ENCODE peak calls at places on chromosomes 12 and 14, in seven cellular contexts. L is heart right ventricle, C is A549, B is small intestine, V is SK-N-SH, Z is cardiac muscle cell, J is NT2/D1. T is an unnamed sample.

GRCh38 chr12:69688496-69689427 is 10.3 kb downstream of the BEST3 start:
- DNase-seq in L (peak; percentile 57), C (peak; percentile 91), B (peak; percentile 78), V (peak; percentile 23), Z (peak; percentile 91), J (peak; percentile 69), T (peak; percentile 75)

GRCh38 chr12:81811778-81812125 is 52.6 kb upstream of the PPFIA2 start:
- DNase-seq in L (no peak), C (no peak), B (no peak), V (no peak), Z (peak; percentile 2), J (no peak), T (no peak)

GRCh38 chr12:43893670-43894069 is 57.8 kb downstream of the TMEM117 start:
- DNase-seq in L (no peak), C (no peak), B (no peak), V (no peak), Z (no peak), J (no peak), T (no peak)

GRCh38 chr14:43449291-43449690 is 1057.8 kb downstream of the FSCB start:
- DNase-seq in L (no peak), C (no peak), B (no peak), V (no peak), Z (peak; percentile 3), J (no peak), T (no peak)

GRCh38 chr12:67811437-67812361 is 163.2 kb downstream of the DYRK2 start:
- DNase-seq in L (no peak), C (peak; percentile 45), B (no peak), V (no peak), Z (peak; percentile 37), J (no peak), T (no peak)

GRCh38 chr14:23434488-23435219 is 806 bp downstream of the MYH7 start:
- DNase-seq in L (peak; percentile 3), C (no peak), B (no peak), V (no peak), Z (no peak), J (no peak), T (no peak)

GRCh38 chr12:124301084-124301654 is 6.3 kb downstream of the RFLNA start:
- DNase-seq in L (no peak), C (no peak), B (no peak), V (no peak), Z (no peak), J (no peak), T (no peak)

GRCh38 chr12:111441107-111441928 is 35.6 kb downstream of the SH2B3 start:
- DNase-seq in L (no peak), C (no peak), B (no peak), V (no peak), Z (no peak), J (no peak), T (no peak)

GRCh38 chr14:104515811-104516780 is 63.5 kb upstream of the C14orf180 start:
- DNase-seq in L (no peak), C (no peak), B (no peak), V (no peak), Z (no peak), J (no peak), T (no peak)

GRCh38 chr14:102878174-102878969 is 44.1 kb upstream of the AMN start:
- DNase-seq in L (no peak), C (peak; percentile 10), B (peak; percentile 27), V (no peak), Z (no peak), J (no peak), T (no peak)

GRCh38 chr14:23284654-23285529 is 1.0 kb downstream of the HOMEZ start:
- DNase-seq in L (no peak), C (no peak), B (peak; percentile 59), V (no peak), Z (peak; percentile 25), J (no peak), T (no peak)

GRCh38 chr14:81471062-81471461 is 62.6 kb downstream of the SEL1L start:
- DNase-seq in L (no peak), C (no peak), B (no peak), V (no peak), Z (no peak), J (no peak), T (no peak)

GRCh38 chr14:85257287-85257686 is 272.7 kb upstream of the FLRT2 start:
- DNase-seq in L (no peak), C (no peak), B (no peak), V (no peak), Z (no peak), J (no peak), T (no peak)

GRCh38 chr12:57632369-57632897 is 568 bp downstream of the B4GALNT1 start:
- DNase-seq in L (no peak), C (peak; percentile 43), B (no peak), V (peak; percentile 84), Z (no peak), J (no peak), T (peak; percentile 88)

GRCh38 chr12:68267892-68268396 is 14.5 kb upstream of the IL22 start:
- DNase-seq in L (no peak), C (no peak), B (no peak), V (no peak), Z (peak; percentile 93), J (no peak), T (no peak)

GRCh38 chr14:97791906-97792305 is 994.7 kb downstream of the VRK1 start:
- DNase-seq in L (no peak), C (no peak), B (no peak), V (no peak), Z (no peak), J (no peak), T (no peak)

GRCh38 chr12:29505078-29505477 is 7.6 kb upstream of the OVCH1 start:
- DNase-seq in L (no peak), C (no peak), B (no peak), V (no peak), Z (no peak), J (no peak), T (no peak)

GRCh38 chr12:112162261-112162790 is 37.0 kb downstream of the TRAFD1 start:
- DNase-seq in L (no peak), C (no peak), B (no peak), V (no peak), Z (no peak), J (no peak), T (no peak)

GRCh38 chr14:76828339-76829015 is 2.3 kb downstream of the LRRC74A start:
- DNase-seq in L (no peak), C (no peak), B (no peak), V (no peak), Z (peak; percentile 38), J (no peak), T (no peak)

GRCh38 chr12:115872919-115873357 is 404.6 kb downstream of the MED13L start:
- DNase-seq in L (no peak), C (peak; percentile 41), B (peak; percentile 75), V (no peak), Z (no peak), J (peak; percentile 38), T (peak; percentile 46)

GRCh38 chr12:104057771-104058197 is 6.5 kb upstream of the HCFC2 start:
- DNase-seq in L (no peak), C (peak; percentile 36), B (peak; percentile 24), V (peak; percentile 40), Z (peak; percentile 43), J (no peak), T (no peak)

GRCh38 chr12:79690606-79691298 is at the start of gene PAWR:
- DNase-seq in L (peak; percentile 48), C (peak; percentile 89), B (peak; percentile 88), V (peak; percentile 67), Z (peak; percentile 76), J (peak; percentile 78), T (peak; percentile 80)

GRCh38 chr14:95922080-95922479 is 45.4 kb downstream of the TUNAR start:
- DNase-seq in L (no peak), C (no peak), B (no peak), V (no peak), Z (no peak), J (no peak), T (no peak)

GRCh38 chr12:64627781-64628180 is 17.5 kb downstream of the RASSF3 start:
- DNase-seq in L (no peak), C (peak; percentile 13), B (no peak), V (no peak), Z (peak; percentile 79), J (no peak), T (no peak)

GRCh38 chr12:52413202-52413601 is 7.1 kb upstream of the KRT82 start:
- DNase-seq in L (no peak), C (no peak), B (no peak), V (no peak), Z (no peak), J (no peak), T (no peak)

GRCh38 chr12:133120385-133121191 is 9.5 kb downstream of the ZNF891 start:
- DNase-seq in L (no peak), C (peak; percentile 37), B (no peak), V (no peak), Z (no peak), J (no peak), T (no peak)

GRCh38 chr12:42477931-42478330 is 111.6 kb downstream of the PRICKLE1 start:
- DNase-seq in L (no peak), C (no peak), B (no peak), V (no peak), Z (no peak), J (no peak), T (no peak)

GRCh38 chr12:14836336-14837210 is 6.8 kb downstream of the ART4 start:
- DNase-seq in L (no peak), C (peak; percentile 86), B (no peak), V (no peak), Z (peak; percentile 92), J (no peak), T (no peak)
- H3K4me3 ChIP-seq in L (no peak overlapping the region), C (peak overlapping the region; percentile 17), B (no peak overlapping the region), V (peak overlapping the region; percentile 42), Z (no peak overlapping the region), J (no peak overlapping the region), T (no peak overlapping the region)

DNA sequence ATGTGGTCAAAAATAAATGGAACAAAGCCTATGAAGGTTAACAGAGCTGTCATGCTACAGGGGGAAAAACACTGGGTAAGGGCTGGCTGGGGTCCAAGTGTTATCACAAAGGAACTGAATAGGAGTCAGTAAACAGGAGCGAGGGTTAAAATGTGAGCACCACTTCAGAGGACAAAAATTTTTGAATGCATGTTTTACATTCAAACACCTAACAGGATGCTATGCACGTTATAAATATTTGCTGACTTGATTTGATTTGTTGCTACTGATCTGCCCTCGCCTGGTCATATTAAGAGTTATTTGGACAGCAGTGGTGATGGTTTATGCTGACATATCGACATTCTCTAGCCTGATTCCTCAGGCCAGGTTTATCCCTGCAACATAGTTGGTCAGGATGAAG is 7.4 kb upstream of the KTN1 start:
- DNase-seq in L (peak; percentile 55), C (no peak), B (no peak), V (peak; percentile 41), Z (peak; percentile 43), J (no peak), T (no peak)
- H3K4me1 ChIP-seq in L (no peaks in the 10 kb centered on the region), C (peaks cover 5% of the 10 kb centered on the region), B (no peaks in the 10 kb centered on the region), V (no peaks in the 10 kb centered on the region), Z (peaks cover 31% of the 10 kb centered on the region), J (no peaks in the 10 kb centered on the region), T (no peaks in the 10 kb centered on the region)

GRCh38 chr12:51240971-51241370 is 2.3 kb downstream of the DAZAP2 start:
- DNase-seq in L (no peak), C (no peak), B (no peak), V (no peak), Z (no peak), J (no peak), T (no peak)
- H3K4me3 ChIP-seq in L (no peak overlapping the region), C (no peak overlapping the region), B (no peak overlapping the region), V (no peak overlapping the region), Z (no peak overlapping the region), J (no peak overlapping the region), T (no peak overlapping the region)

DNA sequence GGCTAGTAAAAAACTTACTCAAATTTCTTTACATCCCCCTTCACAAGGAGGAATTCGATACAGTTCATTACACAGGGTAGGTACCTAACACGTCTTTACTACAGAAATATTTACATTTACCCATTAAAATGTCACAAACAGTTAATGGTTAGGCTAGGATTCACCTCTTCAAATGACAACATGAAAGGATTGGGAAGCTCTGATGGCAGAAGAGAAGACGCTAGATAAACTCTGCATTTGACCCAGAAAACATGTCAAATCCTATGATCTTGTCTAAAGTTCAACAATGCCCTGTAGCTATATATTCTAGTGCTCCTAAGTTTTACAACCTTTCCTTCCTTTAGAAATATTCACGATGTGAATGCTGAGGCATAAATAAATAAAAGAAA is 64.8 kb downstream of the DENND5B start:
- DNase-seq in L (no peak), C (peak; percentile 92), B (no peak), V (no peak), Z (no peak), J (no peak), T (no peak)
- H3K4me1 ChIP-seq in L (peaks cover 17% of the 10 kb centered on the region), C (peaks cover 95% of the 10 kb centered on the region), B (no peaks in the 10 kb centered on the region), V (peaks cover 5% of the 10 kb centered on the region), Z (peaks cover 38% of the 10 kb centered on the region), J (peaks cover 2% of the 10 kb centered on the region), T (no peaks in the 10 kb centered on the region)